ENCODE peak calls at places on chromosomes 3 and 15, in nine cellular contexts. V is fibroblast of pulmonary artery; S is pancreas; F is cardiac fibroblast; U is PC-3; B is CD8-positive, alpha-beta T cell; J is psoas muscle; I is adrenal gland; Z is fibroblast of the aortic adventitia. R is an unnamed sample.

GRCh38 chr15:101014276-101014675 is 95.1 kb downstream of the LRRK1 start:
- DNase-seq in V (no peak), S (no peak), F (no peak), U (no peak), B (no peak), J (no peak), I (no peak), Z (no peak), R (no peak)

GRCh38 chr15:60323322-60323721 is 74.5 kb downstream of the ANXA2 start:
- DNase-seq in V (no peak), S (no peak), F (no peak), U (no peak), B (no peak), J (no peak), I (no peak), Z (no peak), R (no peak)

GRCh38 chr3:107264888-107265287 is 112.4 kb upstream of the CCDC54 start:
- DNase-seq in V (no peak), S (no peak), F (peak; percentile 36), U (no peak), B (no peak), J (no peak), I (no peak), Z (no peak), R (no peak)

GRCh38 chr3:58246148-58247051 is 8.8 kb downstream of the ABHD6 start:
- DNase-seq in V (no peak), S (no peak), F (no peak), U (no peak), B (no peak), J (no peak), I (no peak), Z (no peak), R (no peak)

GRCh38 chr3:13203398-13204176 is 130.4 kb upstream of the IQSEC1 start:
- DNase-seq in V (no peak), S (no peak), F (no peak), U (no peak), B (no peak), J (no peak), I (no peak), Z (no peak), R (no peak)

GRCh38 chr3:140097874-140098273 is 162.9 kb downstream of the CLSTN2 start:
- DNase-seq in V (no peak), S (no peak), F (no peak), U (no peak), B (no peak), J (no peak), I (no peak), Z (no peak), R (no peak)

GRCh38 chr15:34708422-34708821 is 46.4 kb downstream of the GJD2 start:
- DNase-seq in V (peak; percentile 65), S (no peak), F (peak; percentile 68), U (peak; percentile 55), B (no peak), J (no peak), I (peak; percentile 12), Z (peak; percentile 58), R (no peak)

GRCh38 chr3:148082881-148083280 is 614.8 kb upstream of the AGTR1 start:
- DNase-seq in V (no peak), S (no peak), F (no peak), U (no peak), B (no peak), J (no peak), I (no peak), Z (no peak), R (no peak)

GRCh38 chr15:48285329-48286214 is 45.7 kb upstream of the DUT start:
- DNase-seq in V (peak; percentile 88), S (peak; percentile 25), F (peak; percentile 92), U (peak; percentile 89), B (peak; percentile 40), J (no peak), I (peak; percentile 62), Z (peak; percentile 92), R (peak; percentile 47)

GRCh38 chr3:19934098-19934566 is at the start of gene EFHB:
- DNase-seq in V (peak; percentile 38), S (peak; percentile 63), F (peak; percentile 31), U (peak; percentile 25), B (no peak), J (no peak), I (peak; percentile 26), Z (no peak), R (no peak)

GRCh38 chr15:83174891-83175290 is 32.7 kb downstream of the HDGFL3 start:
- DNase-seq in V (no peak), S (no peak), F (no peak), U (no peak), B (no peak), J (no peak), I (no peak), Z (no peak), R (no peak)

GRCh38 chr3:51670053-51670666 is 892 bp upstream of the TEX264 start:
- DNase-seq in V (no peak), S (no peak), F (no peak), U (peak; percentile 19), B (no peak), J (no peak), I (no peak), Z (no peak), R (no peak)

GRCh38 chr15:93317772-93318171 is 228.8 kb upstream of the RGMA start:
- DNase-seq in V (no peak), S (no peak), F (no peak), U (no peak), B (no peak), J (no peak), I (no peak), Z (no peak), R (no peak)

GRCh38 chr3:179801263-179801662 is 148.4 kb downstream of the USP13 start:
- DNase-seq in V (peak; percentile 97), S (no peak), F (peak; percentile 98), U (peak; percentile 33), B (no peak), J (no peak), I (no peak), Z (peak; percentile 98), R (peak; percentile 97)

GRCh38 chr3:42189746-42190145 is 76.2 kb downstream of the CCK start:
- DNase-seq in V (no peak), S (no peak), F (no peak), U (no peak), B (no peak), J (no peak), I (no peak), Z (peak; percentile 29), R (no peak)

GRCh38 chr15:96011109-96011608 is 319.3 kb upstream of the NR2F2 start:
- DNase-seq in V (no peak), S (no peak), F (no peak), U (no peak), B (no peak), J (no peak), I (no peak), Z (no peak), R (no peak)

GRCh38 chr3:120418866-120419490 is 31.8 kb downstream of the FSTL1 start:
- DNase-seq in V (peak; percentile 70), S (no peak), F (peak; percentile 54), U (peak; percentile 79), B (peak; percentile 13), J (no peak), I (peak; percentile 75), Z (peak; percentile 58), R (no peak)

GRCh38 chr3:120415756-120416155 is 35.0 kb downstream of the FSTL1 start:
- DNase-seq in V (no peak), S (no peak), F (no peak), U (no peak), B (no peak), J (no peak), I (no peak), Z (no peak), R (no peak)

GRCh38 chr3:120416868-120417267 is 33.9 kb downstream of the FSTL1 start:
- DNase-seq in V (no peak), S (no peak), F (no peak), U (no peak), B (no peak), J (no peak), I (peak; percentile 63), Z (no peak), R (no peak)

GRCh38 chr3:120418446-120418845 is 32.3 kb downstream of the FSTL1 start:
- DNase-seq in V (no peak), S (no peak), F (no peak), U (no peak), B (no peak), J (no peak), I (no peak), Z (no peak), R (no peak)

GRCh38 chr3:120417272-120417911 is 33.4 kb downstream of the FSTL1 start:
- DNase-seq in V (peak; percentile 99), S (peak; percentile 88), F (peak; percentile 98), U (peak; percentile 99), B (peak; percentile 78), J (peak; percentile 92), I (peak; percentile 95), Z (peak; percentile 99), R (peak; percentile 95)
- H3K4me3 ChIP-seq in V (peak overlapping the region; percentile 4), S (peak overlapping the region; percentile 22), F (no peak overlapping the region), U (peak overlapping the region; percentile 57), B (peak overlapping the region; percentile 47), J (peak overlapping the region; percentile 57), I (no peak overlapping the region), Z (peak overlapping the region; percentile 8), R (no peak overlapping the region)

DNA sequence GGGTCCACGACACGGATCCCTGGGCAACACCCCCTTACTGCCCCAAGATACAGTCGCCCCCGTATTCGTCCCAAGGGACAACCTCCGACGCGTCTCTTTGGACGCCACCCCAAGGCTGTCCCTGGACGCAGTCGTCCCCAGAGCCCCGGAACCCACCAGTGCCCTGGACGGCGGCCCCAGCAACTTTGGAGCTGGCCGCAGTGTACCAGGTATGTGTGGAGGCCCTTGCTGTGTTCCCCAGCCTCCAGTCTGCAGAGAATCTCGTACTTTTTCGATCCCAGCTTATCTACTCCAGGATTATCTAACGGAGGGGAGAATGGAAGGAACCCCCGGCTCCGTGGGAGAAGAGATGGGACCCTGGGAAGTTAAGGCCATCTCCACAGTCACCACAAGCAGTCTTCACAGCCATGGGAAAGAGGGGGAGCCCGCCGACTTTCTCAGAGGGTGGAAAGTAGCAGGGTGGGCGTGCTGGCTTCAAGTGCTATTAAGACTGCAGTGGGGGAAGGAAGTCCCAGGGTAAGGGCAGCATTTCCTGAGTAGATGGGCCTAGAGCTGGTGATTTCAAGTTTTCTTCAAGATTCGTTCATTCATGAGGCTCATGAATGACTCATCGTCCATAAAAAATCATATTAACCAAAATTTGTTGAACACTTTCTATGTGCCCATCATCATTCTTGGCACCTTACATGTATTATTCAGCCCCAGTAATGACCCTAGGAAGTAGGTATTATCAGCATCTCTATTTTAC is 1.1 kb downstream of the MESP2 start:
- DNase-seq in V (no peak), S (no peak), F (no peak), U (peak; percentile 80), B (no peak), J (no peak), I (no peak), Z (no peak), R (no peak)
- H3K4me3 ChIP-seq in V (peak overlapping the region; percentile 41), S (peak overlapping the region; percentile 40), F (no peak overlapping the region), U (no peak overlapping the region), B (no peak overlapping the region), J (peak overlapping the region; percentile 66), I (no peak overlapping the region), Z (no peak overlapping the region), R (no peak overlapping the region)

GRCh38 chr3:188524057-188524456 is 370.1 kb downstream of the LPP start:
- DNase-seq in V (no peak), S (no peak), F (no peak), U (no peak), B (no peak), J (no peak), I (no peak), Z (no peak), R (no peak)
- H3K4me3 ChIP-seq in V (no peak overlapping the region), S (no peak overlapping the region), F (no peak overlapping the region), U (no peak overlapping the region), B (no peak overlapping the region), J (no peak overlapping the region), I (no peak overlapping the region), Z (no peak overlapping the region), R (no peak overlapping the region)

GRCh38 chr15:69595009-69595825 is 142.6 kb downstream of the RPLP1 start:
- DNase-seq in V (no peak), S (peak; percentile 78), F (no peak), U (no peak), B (no peak), J (peak; percentile 86), I (peak; percentile 48), Z (peak; percentile 22), R (no peak)
- H3K4me3 ChIP-seq in V (no peak overlapping the region), S (no peak overlapping the region), F (no peak overlapping the region), U (peak overlapping the region; percentile 40), B (no peak overlapping the region), J (peak overlapping the region; percentile 25), I (no peak overlapping the region), Z (no peak overlapping the region), R (no peak overlapping the region)

R was measured in AG09309.